ENCODE peak calls at places on chromosomes 7 and 10, in nine cellular contexts. K is substantia nigra; I is T follicular helper cell; E is stimulated activated CD4-positive, alpha-beta T cell treated with anti-CD3 and anti-CD28 coated beads, Interleukin-4, amount 100 ng/mL, for 4 hours; T is stimulated activated naive B cell treated with anti-CD40 and anti-IgM and Interleukin-4, amounts not matched to agents 10 μg/mL and 1 μg/mL and 100 μg/mL, for 72 hours; L is posterior cingulate gyrus; Q is renal cortical epithelial cell; D is NCI-H1105 treated with DMSO at 0.1 percent for 48 hours; J is activated CD4-positive, alpha-beta T cell treated with anti-CD3 and anti-CD28 coated beads, Interleukin-2, amount 50 U/mL, for 48 hours. Y is an unnamed sample.

GRCh38 chr7:128841961-128842673 is 11.9 kb downstream of the FLNC start:
- DNase-seq in K (no peak), I (peak; percentile 20), E (peak; percentile 58), T (no peak), L (peak; percentile 80), Q (no peak), D (peak; percentile 8), J (peak; percentile 71), Y (peak; percentile 86)

GRCh38 chr7:22364910-22365309 is 8.0 kb upstream of the RAPGEF5 start:
- DNase-seq in K (no peak), I (no peak), E (no peak), T (no peak), L (no peak), Q (no peak), D (no peak), J (no peak), Y (no peak)

GRCh38 chr10:58152698-58153263 is 114.9 kb downstream of the IPMK start:
- DNase-seq in K (no peak), I (no peak), E (peak; percentile 3), T (peak; percentile 4), L (peak; percentile 79), Q (peak; percentile 65), D (peak; percentile 4), J (peak; percentile 55), Y (no peak)

GRCh38 chr7:8702807-8703206 is 269.4 kb downstream of the NXPH1 start:
- DNase-seq in K (no peak), I (no peak), E (no peak), T (no peak), L (no peak), Q (no peak), D (no peak), J (no peak), Y (no peak)

GRCh38 chr7:71694678-71695077 is 562.7 kb downstream of the GALNT17 start:
- DNase-seq in K (no peak), I (no peak), E (no peak), T (no peak), L (no peak), Q (no peak), D (no peak), J (no peak), Y (no peak)

GRCh38 chr10:12868229-12868628 is 133.3 kb downstream of the CCDC3 start:
- DNase-seq in K (no peak), I (no peak), E (no peak), T (no peak), L (no peak), Q (no peak), D (no peak), J (no peak), Y (no peak)

GRCh38 chr10:4812952-4813351 is 13.1 kb upstream of the AKR1E2 start:
- DNase-seq in K (no peak), I (no peak), E (no peak), T (no peak), L (no peak), Q (peak; percentile 93), D (no peak), J (no peak), Y (no peak)

GRCh38 chr10:97163646-97164535 is 21.9 kb downstream of the SLIT1 start:
- DNase-seq in K (no peak), I (no peak), E (no peak), T (no peak), L (peak; percentile 85), Q (no peak), D (no peak), J (no peak), Y (no peak)

GRCh38 chr10:75229961-75230360 is 5.8 kb downstream of the COMTD1 start:
- DNase-seq in K (no peak), I (no peak), E (no peak), T (no peak), L (no peak), Q (no peak), D (no peak), J (no peak), Y (no peak)

GRCh38 chr10:43045246-43045621 is 31.6 kb upstream of the RET start:
- DNase-seq in K (no peak), I (no peak), E (no peak), T (no peak), L (peak; percentile 70), Q (no peak), D (no peak), J (no peak), Y (no peak)